ENCODE peak calls at places on chromosomes 1 and 21, in seven cellular contexts. X is Peyer's patch, P is stomach, W is neural progenitor cell, D is GM10248, F is GM23338, N is fibroblast of pulmonary artery. Q is an unnamed sample.

GRCh38 chr1:119410977-119411376 is 4.0 kb upstream of the HSD3B2 start:
- DNase-seq in X (no peak), N (no peak), W (no peak), D (no peak), P (no peak), F (no peak), Q (no peak)

GRCh38 chr1:9877962-9878361 is 32.1 kb downstream of the CTNNBIP1 start:
- DNase-seq in N (no peak), D (no peak), W (no peak), P (peak), F (no peak), X (peak), Q (no peak)

GRCh38 chr1:205589618-205590456 is 42.0 kb downstream of the ELK4 start:
- DNase-seq in P (no peak), N (no peak), F (no peak), X (peak), W (no peak), D (no peak), Q (no peak)

GRCh38 chr1:109808703-109809102 is 45.0 kb upstream of the EPS8L3 start:
- DNase-seq in D (no peak), P (no peak), F (no peak), X (peak), W (no peak), N (no peak), Q (no peak)

GRCh38 chr1:195951313-195951712 is 656.9 kb downstream of the KCNT2 start:
- DNase-seq in P (no peak), N (no peak), F (no peak), D (no peak), W (no peak), X (no peak), Q (no peak)

GRCh38 chr1:109270623-109271317 is 12.2 kb downstream of the PSRC1 start:
- DNase-seq in W (no peak), X (no peak), N (no peak), P (no peak), D (no peak), F (no peak), Q (no peak)

GRCh38 chr1:117161887-117162286 is 40.3 kb upstream of the TRIM45 start:
- DNase-seq in X (no peak), W (no peak), N (no peak), F (no peak), P (no peak), D (no peak), Q (no peak)

GRCh38 chr1:54965624-54966340 is 14.6 kb upstream of the TMEM61 start:
- DNase-seq in P (peak), F (no peak), W (no peak), N (peak), D (peak), X (peak), Q (peak)

GRCh38 chr1:34984435-34985062 is 598 bp downstream of the TMEM35B start:
- DNase-seq in F (no peak), D (no peak), P (no peak), X (peak), W (peak), N (peak), Q (peak)

GRCh38 chr1:155320661-155321576 is at the start of gene RUSC1:
- DNase-seq in X (peak), N (peak), F (peak), P (peak), D (peak), W (peak), Q (peak)

GRCh38 chr1:75522389-75522788 is 88.5 kb downstream of the SLC44A5 start:
- DNase-seq in X (no peak), D (no peak), N (peak), P (no peak), W (peak), F (no peak), Q (no peak)

GRCh38 chr1:22131875-22132486 is 10.9 kb downstream of the WNT4 start:
- DNase-seq in P (peak), N (no peak), F (peak), W (peak), D (peak), X (peak), Q (no peak)

GRCh38 chr1:6612641-6613360 is 730 bp upstream of the PHF13 start:
- DNase-seq in P (peak), N (peak), W (peak), F (peak), D (peak), X (peak), Q (peak)

GRCh38 chr1:241586905-241587532 is 53.1 kb downstream of the CHML start:
- DNase-seq in P (no peak), N (no peak), F (no peak), X (no peak), W (no peak), D (no peak), Q (no peak)

GRCh38 chr1:231676487-231676886 is 49.9 kb downstream of the DISC1 start:
- DNase-seq in D (no peak), X (no peak), P (no peak), F (no peak), N (peak), W (no peak), Q (no peak)

GRCh38 chr1:154423303-154423987 is 18.3 kb downstream of the IL6R start:
- DNase-seq in N (peak), P (no peak), D (no peak), W (peak), F (no peak), X (no peak), Q (peak)

GRCh38 chr1:169117599-169117998 is 11.1 kb downstream of the ATP1B1 start:
- DNase-seq in N (no peak), W (no peak), F (no peak), X (no peak), D (no peak), P (no peak), Q (peak)

GRCh38 chr1:119482517-119483425 is 24.2 kb upstream of the HSD3B1 start:
- DNase-seq in W (no peak), P (no peak), N (no peak), X (no peak), F (peak), D (no peak), Q (no peak)

GRCh38 chr1:7278045-7278444 is 492.8 kb downstream of the CAMTA1 start:
- DNase-seq in N (no peak), X (peak), D (no peak), F (no peak), P (peak), W (no peak), Q (no peak)

GRCh38 chr1:183168308-183168707 is 17.8 kb upstream of the LAMC2 start:
- DNase-seq in D (no peak), X (no peak), N (no peak), F (no peak), P (no peak), W (no peak), Q (no peak)

GRCh38 chr1:67683736-67684525 is 1.1 kb upstream of the GADD45A start:
- DNase-seq in X (no peak), W (no peak), F (no peak), P (no peak), N (peak), D (peak), Q (peak)

GRCh38 chr1:57551476-57551875 is 127.6 kb upstream of the DAB1 start:
- DNase-seq in P (no peak), X (no peak), D (no peak), F (peak), N (no peak), W (no peak), Q (no peak)

GRCh38 chr1:101971309-101971708 is 25.4 kb downstream of the OLFM3 start:
- DNase-seq in X (no peak), W (no peak), N (peak), F (no peak), D (no peak), P (no peak), Q (peak)

GRCh38 chr1:21703318-21703963 is 34.3 kb upstream of the RAP1GAP start:
- DNase-seq in D (no peak), N (peak), X (no peak), W (peak), F (peak), P (no peak), Q (peak)

GRCh38 chr1:41655632-41656031 is 171.1 kb upstream of the EDN2 start:
- DNase-seq in F (no peak), D (no peak), W (no peak), X (no peak), P (no peak), N (no peak), Q (no peak)

GRCh38 chr21:36478207-36478701 is 1.7 kb downstream of the CLDN14 start:
- DNase-seq in X (no peak), F (no peak), N (peak), P (no peak), D (no peak), W (no peak), Q (peak)

GRCh38 chr21:36479415-36480402 is at the start of gene CLDN14:
- DNase-seq in D (no peak), X (no peak), F (no peak), W (no peak), P (peak), N (no peak), Q (no peak)

GRCh38 chr21:36480618-36481017 is 696 bp upstream of the CLDN14 start:
- DNase-seq in P (no peak), D (no peak), N (no peak), W (no peak), X (no peak), F (no peak), Q (no peak)

GRCh38 chr21:36477559-36477958 is 2.4 kb downstream of the CLDN14 start:
- DNase-seq in W (no peak), P (no peak), F (no peak), X (no peak), N (no peak), D (no peak), Q (no peak)

DNA sequence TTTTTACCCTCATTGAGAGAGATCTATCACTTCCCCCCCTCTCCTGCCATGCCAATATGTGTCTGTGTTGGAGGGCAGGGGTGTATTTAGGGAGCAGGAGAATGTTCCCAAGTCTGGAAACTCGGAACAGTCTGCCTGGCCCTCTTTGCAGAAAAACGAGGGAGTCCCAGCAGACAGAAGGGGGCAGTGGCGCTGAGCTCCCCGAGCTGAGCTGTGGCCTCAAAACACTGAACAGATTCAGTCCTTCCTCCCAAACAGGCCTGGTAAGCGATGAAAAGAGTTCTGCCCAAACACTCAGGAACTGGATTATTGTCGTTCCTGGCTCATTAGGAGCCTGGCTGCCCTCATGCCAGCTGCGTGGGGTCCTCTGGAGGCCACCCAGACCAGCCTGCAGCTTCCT is 981 bp downstream of the CLDN14 start:
- DNase-seq in P (no peak), D (no peak), N (peak), W (peak), F (peak), X (no peak), Q (no peak)
- TF ChIP-seq CTCF in P (no peak), D (no peak), N (peak), W (peak), F (peak), X (no peak), Q (no peak)

GRCh38 chr1:198842686-198843085 is 203.8 kb downstream of the PTPRC start:
- DNase-seq in N (no peak), W (no peak), X (no peak), P (no peak), F (no peak), D (no peak), Q (no peak)

GRCh38 chr1:198833706-198834497 is 195.1 kb downstream of the PTPRC start:
- DNase-seq in N (no peak), F (no peak), W (no peak), P (no peak), X (no peak), D (no peak), Q (no peak)

GRCh38 chr1:198837276-198838021 is 198.6 kb downstream of the PTPRC start:
- DNase-seq in D (no peak), X (no peak), W (no peak), P (no peak), N (no peak), F (no peak), Q (no peak)

GRCh38 chr1:198838022-198838342 is 199.1 kb downstream of the PTPRC start:
- DNase-seq in X (no peak), N (no peak), P (no peak), W (no peak), D (no peak), F (no peak), Q (no peak)
- TF ChIP-seq CTCF in X (no peak), N (no peak), P (no peak), W (no peak), D (no peak), F (no peak), Q (no peak)

DNA sequence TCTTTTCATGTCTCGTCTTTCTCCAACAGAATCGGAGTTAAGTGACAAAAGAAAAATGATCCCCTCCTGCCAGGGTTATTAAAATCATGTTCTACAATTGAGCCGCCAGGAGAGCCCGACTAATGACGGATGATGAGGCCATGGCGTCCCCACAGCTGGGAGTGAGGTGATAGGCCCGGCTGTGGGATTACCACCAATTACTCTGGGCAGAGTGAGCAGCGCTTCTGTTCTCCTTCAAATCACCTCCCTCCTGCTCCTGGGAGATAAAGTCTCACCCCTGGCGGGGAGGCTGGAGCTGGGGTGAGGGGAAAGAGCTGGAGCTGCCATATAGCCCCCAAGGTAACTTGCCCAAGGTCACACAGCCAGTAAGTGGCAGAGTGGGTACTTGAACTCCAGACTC is 34.7 kb upstream of the CSF3R start:
- DNase-seq in F (no peak), P (no peak), X (no peak), N (no peak), D (no peak), W (no peak), Q (no peak)
- TF ChIP-seq CTCF in F (no peak), P (no peak), X (no peak), N (no peak), D (no peak), W (no peak), Q (no peak)

GRCh38 chr1:39407889-39408640 is 83.4 kb upstream of the BMP8A start:
- DNase-seq in D (no peak), P (no peak), F (peak), N (no peak), X (peak), W (peak), Q (no peak)
- TF ChIP-seq CTCF in D (no peak), P (no peak), F (no peak), N (no peak), X (no peak), W (peak), Q (no peak)

GRCh38 chr21:16424331-16424749 is 694.6 kb downstream of the USP25 start:
- DNase-seq in F (no peak), X (no peak), D (no peak), P (no peak), N (peak), W (no peak), Q (peak)
- TF ChIP-seq CTCF in F (no peak), X (no peak), D (no peak), P (no peak), N (no peak), W (no peak), Q (no peak)

DNA sequence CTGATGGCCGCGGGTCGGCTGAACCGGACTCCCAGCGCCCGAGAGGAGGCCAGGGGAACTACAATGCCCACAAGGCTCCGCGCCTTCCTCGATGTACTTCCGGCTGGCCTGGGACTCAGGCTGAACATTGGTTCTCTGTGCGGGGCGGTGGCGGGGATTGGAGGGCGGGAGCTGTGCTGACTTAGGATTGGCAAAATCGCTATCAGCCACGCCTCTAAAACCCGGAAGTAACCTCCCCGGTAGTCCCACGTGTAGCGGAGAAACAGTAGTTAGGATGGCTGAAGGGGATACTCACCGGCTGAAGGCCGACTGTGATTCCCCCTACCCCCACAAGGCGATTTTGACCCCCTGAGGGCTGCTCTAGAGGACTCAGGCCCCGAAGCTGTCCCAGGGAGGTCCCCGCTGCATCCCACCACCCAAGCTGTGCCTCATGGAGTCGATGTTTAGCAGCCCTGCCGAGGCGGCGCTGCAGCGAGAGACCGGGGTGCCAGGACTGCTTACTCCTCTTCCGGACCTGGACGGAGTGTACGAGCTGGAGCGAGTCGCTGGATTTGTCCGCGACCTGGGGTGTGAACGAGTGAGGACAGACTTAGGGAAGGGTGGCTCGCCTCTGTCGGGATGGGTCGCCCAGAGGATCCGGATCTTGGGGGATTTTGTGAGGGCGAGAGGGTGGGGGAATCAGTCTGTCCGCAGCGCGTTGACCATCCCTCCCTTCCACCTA is at the start of gene DPH2:
- DNase-seq in D (peak), X (peak), N (peak), F (peak), P (peak), W (peak), Q (peak)
- TF ChIP-seq CTCF in D (no peak), X (peak), N (no peak), F (no peak), P (no peak), W (peak), Q (no peak)

GRCh38 chr1:45647248-45648021 is 23.6 kb upstream of the CCDC17 start:
- DNase-seq in X (no peak), P (peak), D (no peak), F (no peak), W (no peak), N (peak), Q (no peak)

GRCh38 chr1:45643341-45643740 is 19.5 kb upstream of the CCDC17 start:
- DNase-seq in N (no peak), P (no peak), X (no peak), D (no peak), W (no peak), F (no peak), Q (no peak)

GRCh38 chr1:45644661-45645060 is 20.8 kb upstream of the CCDC17 start:
- DNase-seq in X (no peak), D (no peak), P (no peak), N (no peak), W (no peak), F (no peak), Q (no peak)

GRCh38 chr1:45640293-45640692 is 16.4 kb upstream of the CCDC17 start:
- DNase-seq in X (no peak), N (no peak), P (no peak), W (no peak), D (no peak), F (no peak), Q (no peak)

DNA sequence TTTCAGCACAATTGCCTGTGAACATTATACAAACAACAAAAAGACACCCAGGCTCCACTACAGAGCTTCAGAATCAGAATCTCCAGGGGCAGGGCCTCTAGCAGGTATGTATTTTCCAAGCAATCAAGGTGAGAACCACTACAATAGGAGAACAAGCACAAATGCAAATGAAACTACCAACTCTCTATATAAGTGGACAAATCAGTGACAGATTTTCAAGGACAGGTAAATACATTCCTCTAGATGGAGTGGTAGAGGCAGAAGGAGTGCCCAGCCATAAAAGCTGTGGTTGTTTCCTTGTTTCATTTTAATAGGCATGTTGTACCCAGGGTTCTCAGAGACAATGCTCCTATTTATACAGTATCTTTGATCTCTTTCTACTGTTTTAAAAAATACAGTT is 20.1 kb upstream of the CCDC17 start:
- DNase-seq in X (no peak), N (no peak), W (no peak), D (no peak), P (no peak), F (peak), Q (no peak)
- TF ChIP-seq CTCF in X (no peak), N (no peak), W (no peak), D (no peak), P (no peak), F (peak), Q (no peak)

Q was measured in fibroblast of mammary gland.